ENCODE peak calls at places on chromosomes 4 and X, in nine cellular contexts. One of them, this sample, is unnamed.

GRCh38 chr4:108166441-108167315 is 2.1 kb downstream of the LEF1 start:
- DNase-seq in Karpas-422: no peak
- DNase-seq in GM23248: no peak
- DNase-seq in SK-N-SH: peak; percentile 47
- DNase-seq in H1: peak; percentile 71
- DNase-seq in astrocyte: peak; percentile 14
- DNase-seq in IMR-90: no peak
- DNase-seq in PC-3: peak; percentile 16
- DNase-seq in fibroblast of lung: peak; percentile 33
- DNase-seq in this sample: no peak

GRCh38 chrX:118418811-118419251 is 72.9 kb downstream of the WDR44 start:
- DNase-seq in astrocyte: no peak
- DNase-seq in PC-3: no peak
- DNase-seq in GM23248: no peak
- DNase-seq in SK-N-SH: no peak
- DNase-seq in H1: no peak
- DNase-seq in IMR-90: no peak
- DNase-seq in Karpas-422: no peak
- DNase-seq in fibroblast of lung: no peak
- DNase-seq in this sample: peak; percentile 61

GRCh38 chr4:136241221-136241986 is 1290.9 kb downstream of the PCDH18 start:
- DNase-seq in H1: no peak
- DNase-seq in IMR-90: no peak
- DNase-seq in GM23248: no peak
- DNase-seq in fibroblast of lung: peak; percentile 82
- DNase-seq in astrocyte: peak; percentile 78
- DNase-seq in Karpas-422: no peak
- DNase-seq in PC-3: no peak
- DNase-seq in SK-N-SH: no peak
- DNase-seq in this sample: no peak

GRCh38 chr4:113398441-113399143 is 349.1 kb downstream of the ANK2 start:
- DNase-seq in IMR-90: no peak
- DNase-seq in fibroblast of lung: no peak
- DNase-seq in SK-N-SH: no peak
- DNase-seq in astrocyte: no peak
- DNase-seq in GM23248: no peak
- DNase-seq in Karpas-422: peak; percentile 33
- DNase-seq in PC-3: peak; percentile 75
- DNase-seq in H1: no peak
- DNase-seq in this sample: no peak

GRCh38 chr4:140395668-140396067 is 22.2 kb downstream of the SCOC start:
- DNase-seq in PC-3: peak; percentile 22
- DNase-seq in Karpas-422: no peak
- DNase-seq in H1: no peak
- DNase-seq in IMR-90: no peak
- DNase-seq in astrocyte: no peak
- DNase-seq in GM23248: no peak
- DNase-seq in fibroblast of lung: no peak
- DNase-seq in SK-N-SH: no peak
- DNase-seq in this sample: no peak

GRCh38 chr4:108794136-108794535 is 31.3 kb upstream of the ETNPPL start:
- DNase-seq in astrocyte: peak; percentile 72
- DNase-seq in H1: no peak
- DNase-seq in GM23248: peak; percentile 61
- DNase-seq in fibroblast of lung: peak; percentile 79
- DNase-seq in SK-N-SH: no peak
- DNase-seq in PC-3: no peak
- DNase-seq in Karpas-422: no peak
- DNase-seq in IMR-90: peak; percentile 2
- DNase-seq in this sample: no peak

GRCh38 chrX:872090-872489 is 241.5 kb downstream of the SHOX start:
- DNase-seq in PC-3: no peak
- DNase-seq in IMR-90: no peak
- DNase-seq in Karpas-422: no peak
- DNase-seq in astrocyte: no peak
- DNase-seq in SK-N-SH: no peak
- DNase-seq in H1: no peak
- DNase-seq in GM23248: no peak
- DNase-seq in fibroblast of lung: no peak
- DNase-seq in this sample: no peak

GRCh38 chrX:1481636-1482529 is 29.2 kb upstream of the ASMTL start:
- DNase-seq in H1: no peak
- DNase-seq in Karpas-422: peak; percentile 96
- DNase-seq in PC-3: peak; percentile 57
- DNase-seq in GM23248: peak; percentile 82
- DNase-seq in astrocyte: peak; percentile 51
- DNase-seq in SK-N-SH: no peak
- DNase-seq in fibroblast of lung: peak; percentile 63
- DNase-seq in IMR-90: peak; percentile 76
- DNase-seq in this sample: peak; percentile 50

GRCh38 chr4:173223743-173224142 is 55.1 kb downstream of the GALNT7 start:
- DNase-seq in H1: no peak
- DNase-seq in astrocyte: no peak
- DNase-seq in Karpas-422: no peak
- DNase-seq in PC-3: no peak
- DNase-seq in SK-N-SH: no peak
- DNase-seq in fibroblast of lung: no peak
- DNase-seq in GM23248: no peak
- DNase-seq in IMR-90: no peak
- DNase-seq in this sample: no peak

GRCh38 chr4:186845137-186845842 is 121.6 kb upstream of the FAT1 start:
- DNase-seq in H1: no peak
- DNase-seq in astrocyte: peak; percentile 96
- DNase-seq in PC-3: peak; percentile 35
- DNase-seq in fibroblast of lung: peak; percentile 97
- DNase-seq in Karpas-422: no peak
- DNase-seq in SK-N-SH: no peak
- DNase-seq in IMR-90: peak; percentile 97
- DNase-seq in GM23248: peak; percentile 87
- DNase-seq in this sample: peak; percentile 74

GRCh38 chr4:43251760-43252317 is 359.3 kb downstream of the GRXCR1 start:
- DNase-seq in IMR-90: peak; percentile 15
- DNase-seq in fibroblast of lung: peak; percentile 55
- DNase-seq in astrocyte: peak; percentile 44
- DNase-seq in Karpas-422: no peak
- DNase-seq in H1: no peak
- DNase-seq in SK-N-SH: no peak
- DNase-seq in PC-3: peak; percentile 37
- DNase-seq in GM23248: peak; percentile 9
- DNase-seq in this sample: no peak

GRCh38 chrX:43664708-43665107 is 8.6 kb downstream of the MAOA start:
- DNase-seq in fibroblast of lung: no peak
- DNase-seq in H1: no peak
- DNase-seq in GM23248: no peak
- DNase-seq in IMR-90: no peak
- DNase-seq in Karpas-422: no peak
- DNase-seq in astrocyte: no peak
- DNase-seq in PC-3: no peak
- DNase-seq in SK-N-SH: no peak
- DNase-seq in this sample: no peak

GRCh38 chrX:81232218-81232617 is 30.3 kb downstream of the SH3BGRL start:
- DNase-seq in Karpas-422: no peak
- DNase-seq in H1: no peak
- DNase-seq in fibroblast of lung: no peak
- DNase-seq in astrocyte: no peak
- DNase-seq in GM23248: no peak
- DNase-seq in IMR-90: no peak
- DNase-seq in PC-3: no peak
- DNase-seq in SK-N-SH: no peak
- DNase-seq in this sample: no peak

GRCh38 chr4:27930291-27930690 is 1069.7 kb downstream of the STIM2 start:
- DNase-seq in fibroblast of lung: no peak
- DNase-seq in IMR-90: no peak
- DNase-seq in Karpas-422: no peak
- DNase-seq in SK-N-SH: no peak
- DNase-seq in H1: no peak
- DNase-seq in GM23248: no peak
- DNase-seq in astrocyte: no peak
- DNase-seq in PC-3: no peak
- DNase-seq in this sample: no peak

GRCh38 chrX:41265615-41266014 is 68.3 kb upstream of the DDX3X start:
- DNase-seq in Karpas-422: peak; percentile 49
- DNase-seq in GM23248: peak; percentile 89
- DNase-seq in astrocyte: peak; percentile 67
- DNase-seq in IMR-90: peak; percentile 69
- DNase-seq in PC-3: no peak
- DNase-seq in fibroblast of lung: peak; percentile 73
- DNase-seq in H1: no peak
- DNase-seq in SK-N-SH: no peak
- DNase-seq in this sample: no peak

GRCh38 chrX:23317799-23318724 is 16.6 kb upstream of the PTCHD1 start:
- DNase-seq in H1: peak; percentile 79
- DNase-seq in PC-3: peak; percentile 38
- DNase-seq in GM23248: peak; percentile 21
- DNase-seq in fibroblast of lung: no peak
- DNase-seq in SK-N-SH: peak; percentile 69
- DNase-seq in IMR-90: no peak
- DNase-seq in astrocyte: no peak
- DNase-seq in Karpas-422: peak; percentile 77
- DNase-seq in this sample: no peak

GRCh38 chrX:127908369-127908768 is 143.8 kb downstream of the ACTRT1 start:
- DNase-seq in Karpas-422: no peak
- DNase-seq in H1: no peak
- DNase-seq in SK-N-SH: no peak
- DNase-seq in PC-3: no peak
- DNase-seq in fibroblast of lung: no peak
- DNase-seq in IMR-90: no peak
- DNase-seq in GM23248: no peak
- DNase-seq in astrocyte: no peak
- DNase-seq in this sample: no peak

GRCh38 chr4:98470366-98470765 is 188.0 kb downstream of the TSPAN5 start:
- DNase-seq in fibroblast of lung: no peak
- DNase-seq in H1: no peak
- DNase-seq in SK-N-SH: no peak
- DNase-seq in PC-3: no peak
- DNase-seq in Karpas-422: no peak
- DNase-seq in IMR-90: no peak
- DNase-seq in GM23248: no peak
- DNase-seq in astrocyte: no peak
- DNase-seq in this sample: no peak

GRCh38 chrX:154468217-154468616 is 10.1 kb downstream of the PLXNA3 start:
- DNase-seq in H1: no peak
- DNase-seq in astrocyte: no peak
- DNase-seq in Karpas-422: no peak
- DNase-seq in GM23248: no peak
- DNase-seq in fibroblast of lung: no peak
- DNase-seq in PC-3: no peak
- DNase-seq in IMR-90: no peak
- DNase-seq in SK-N-SH: no peak
- DNase-seq in this sample: no peak
- H3K27ac ChIP-seq in H1: no peak overlapping the region
- H3K27ac ChIP-seq in astrocyte: no peak overlapping the region
- H3K27ac ChIP-seq in Karpas-422: no peak overlapping the region
- H3K27ac ChIP-seq in GM23248: no peak overlapping the region
- H3K27ac ChIP-seq in fibroblast of lung: no peak overlapping the region
- H3K27ac ChIP-seq in PC-3: no peak overlapping the region
- H3K27ac ChIP-seq in IMR-90: no peak overlapping the region
- H3K27ac ChIP-seq in SK-N-SH: no peak overlapping the region
- H3K27ac ChIP-seq in this sample: no peak overlapping the region

GRCh38 chrX:19122641-19123009 is 357 bp upstream of the ADGRG2 start:
- DNase-seq in IMR-90: no peak
- DNase-seq in fibroblast of lung: no peak
- DNase-seq in GM23248: no peak
- DNase-seq in SK-N-SH: no peak
- DNase-seq in Karpas-422: no peak
- DNase-seq in astrocyte: no peak
- DNase-seq in H1: peak; percentile 45
- DNase-seq in PC-3: no peak
- DNase-seq in this sample: no peak

GRCh38 chrX:19121898-19122640 is at the start of gene ADGRG2:
- DNase-seq in SK-N-SH: peak; percentile 71
- DNase-seq in GM23248: peak; percentile 42
- DNase-seq in PC-3: peak; percentile 48
- DNase-seq in IMR-90: peak; percentile 11
- DNase-seq in H1: peak; percentile 65
- DNase-seq in fibroblast of lung: peak; percentile 21
- DNase-seq in Karpas-422: no peak
- DNase-seq in astrocyte: peak; percentile 7
- DNase-seq in this sample: no peak

DNA sequence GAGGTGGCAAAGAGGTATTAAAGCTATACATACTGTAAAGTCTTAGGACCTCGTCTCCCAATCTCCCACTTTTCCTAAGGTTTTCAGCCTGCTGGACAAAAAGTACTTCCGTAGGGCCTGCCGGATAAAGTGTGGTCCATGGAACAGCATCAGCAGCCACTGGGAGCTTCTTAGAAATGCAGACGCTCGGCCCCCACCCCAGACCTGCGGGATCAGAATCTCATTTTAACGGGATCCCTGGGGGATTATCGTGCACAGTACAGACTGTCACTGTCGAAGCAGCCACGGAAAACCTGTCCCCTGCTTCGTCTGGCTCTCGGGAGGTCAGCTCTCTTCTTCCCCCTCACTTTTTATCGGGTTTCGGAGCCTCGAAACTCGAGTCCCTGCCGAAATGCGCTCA is 802 bp downstream of the ADGRG2 start:
- DNase-seq in GM23248: no peak
- DNase-seq in H1: no peak
- DNase-seq in fibroblast of lung: no peak
- DNase-seq in IMR-90: no peak
- DNase-seq in Karpas-422: no peak
- DNase-seq in PC-3: no peak
- DNase-seq in SK-N-SH: no peak
- DNase-seq in astrocyte: no peak
- DNase-seq in this sample: no peak
- H3K4me3 ChIP-seq in GM23248: no peak overlapping the region
- H3K4me3 ChIP-seq in H1: peak overlapping the region; percentile 52
- H3K4me3 ChIP-seq in fibroblast of lung: no peak overlapping the region
- H3K4me3 ChIP-seq in IMR-90: no peak overlapping the region
- H3K4me3 ChIP-seq in Karpas-422: no peak overlapping the region
- H3K4me3 ChIP-seq in PC-3: peak overlapping the region; percentile 67
- H3K4me3 ChIP-seq in SK-N-SH: no peak overlapping the region
- H3K4me3 ChIP-seq in astrocyte: no peak overlapping the region
- H3K4me3 ChIP-seq in this sample: no peak overlapping the region

DNA sequence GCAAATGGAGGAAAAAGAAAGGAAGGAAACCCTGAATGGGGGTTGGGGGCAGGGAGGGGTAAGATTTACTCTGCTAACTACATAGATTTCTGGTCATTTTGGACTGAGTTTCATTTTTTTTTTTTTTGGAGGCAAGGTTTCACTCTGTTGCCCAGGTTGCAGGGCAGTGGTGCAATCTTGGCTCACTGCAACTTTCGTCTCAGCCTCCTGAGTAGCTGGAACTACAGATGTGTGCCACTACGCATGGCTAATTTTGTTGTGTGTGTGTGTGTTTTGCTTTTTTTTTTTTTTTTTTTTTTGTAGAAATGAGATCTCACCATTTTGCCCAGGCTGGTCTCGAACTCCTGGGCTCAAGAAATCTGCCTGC is 223.5 kb downstream of the APBB2 start:
- DNase-seq in H1: no peak
- DNase-seq in fibroblast of lung: no peak
- DNase-seq in SK-N-SH: no peak
- DNase-seq in astrocyte: no peak
- DNase-seq in PC-3: no peak
- DNase-seq in Karpas-422: no peak
- DNase-seq in GM23248: peak; percentile 67
- DNase-seq in IMR-90: peak; percentile 28
- DNase-seq in this sample: no peak
- H2AFZ ChIP-seq in H1: no peak overlapping the region
- H2AFZ ChIP-seq in fibroblast of lung: no peak overlapping the region
- H2AFZ ChIP-seq in SK-N-SH: no peak overlapping the region
- H2AFZ ChIP-seq in astrocyte: no peak overlapping the region
- H2AFZ ChIP-seq in PC-3: no peak overlapping the region
- H2AFZ ChIP-seq in Karpas-422: no peak overlapping the region
- H2AFZ ChIP-seq in GM23248: no peak overlapping the region
- H2AFZ ChIP-seq in IMR-90: no peak overlapping the region
- H2AFZ ChIP-seq in this sample: no peak overlapping the region

GRCh38 chr4:128597515-128597914 is 212.0 kb upstream of the JADE1 start:
- DNase-seq in Karpas-422: no peak
- DNase-seq in H1: no peak
- DNase-seq in IMR-90: no peak
- DNase-seq in fibroblast of lung: no peak
- DNase-seq in astrocyte: no peak
- DNase-seq in SK-N-SH: no peak
- DNase-seq in PC-3: no peak
- DNase-seq in GM23248: no peak
- DNase-seq in this sample: no peak
- H3K27ac ChIP-seq in Karpas-422: no peak overlapping the region
- H3K27ac ChIP-seq in H1: no peak overlapping the region
- H3K27ac ChIP-seq in IMR-90: no peak overlapping the region
- H3K27ac ChIP-seq in fibroblast of lung: no peak overlapping the region
- H3K27ac ChIP-seq in astrocyte: no peak overlapping the region
- H3K27ac ChIP-seq in SK-N-SH: no peak overlapping the region
- H3K27ac ChIP-seq in PC-3: no peak overlapping the region
- H3K27ac ChIP-seq in GM23248: no peak overlapping the region
- H3K27ac ChIP-seq in this sample: no peak overlapping the region

This sample was measured in PC-9.